ENCODE peak calls at places on chromosomes 2 and 18, in four cellular contexts. Q, C, W and U are unnamed samples. For H3K27me3, the result is how much of the 10 kb centered on the place peaks cover.

GRCh38 chr18:74982946-74983635 is 225.8 kb downstream of the PTGR3 start:
- DNase-seq in Q (no peak), C (no peak), W (no peak), U (no peak)

GRCh38 chr2:28480403-28481049 is 15.3 kb upstream of the PLB1 start:
- DNase-seq in Q (no peak), C (no peak), W (no peak), U (no peak)

GRCh38 chr2:219897456-219897855 is 270.0 kb downstream of the SLC4A3 start:
- DNase-seq in Q (no peak), C (no peak), W (no peak), U (no peak)

GRCh38 chr2:156343096-156343939 is 10.8 kb upstream of the NR4A2 start:
- DNase-seq in Q (no peak), C (no peak), W (no peak), U (no peak)

GRCh38 chr2:19038096-19039015 is 320.1 kb downstream of the OSR1 start:
- DNase-seq in Q (peak), C (no peak), W (peak), U (peak)

GRCh38 chr18:9993846-9994660 is 80.2 kb downstream of the VAPA start:
- DNase-seq in Q (no peak), C (no peak), W (no peak), U (no peak)

GRCh38 chr2:162661618-162662017 is 176.9 kb downstream of the KCNH7 start:
- DNase-seq in Q (no peak), C (no peak), W (no peak), U (no peak)

GRCh38 chr2:63444565-63445288 is 143.6 kb downstream of the WDPCP start:
- DNase-seq in Q (no peak), C (no peak), W (no peak), U (no peak)

GRCh38 chr2:74919827-74920226 is 38.6 kb upstream of the POLE4 start:
- DNase-seq in Q (peak), C (peak), W (peak), U (peak)

GRCh38 chr2:57552885-57553284 is 493.7 kb upstream of the VRK2 start:
- DNase-seq in Q (no peak), C (no peak), W (no peak), U (no peak)

GRCh38 chr2:53422979-53423378 is 344.6 kb upstream of the CHAC2 start:
- DNase-seq in Q (peak), C (peak), W (peak), U (peak)

GRCh38 chr2:19048593-19049264 is 309.7 kb downstream of the OSR1 start:
- DNase-seq in Q (peak), C (peak), W (no peak), U (peak)

GRCh38 chr18:37398248-37398920 is 167.2 kb downstream of the CELF4 start:
- DNase-seq in Q (peak), C (no peak), W (no peak), U (no peak)

GRCh38 chr2:86203614-86204013 is 4.4 kb downstream of the MRPL35 start:
- DNase-seq in Q (no peak), C (no peak), W (no peak), U (no peak)

GRCh38 chr2:152062130-152063091 is 36.4 kb downstream of the CACNB4 start:
- DNase-seq in Q (peak), C (no peak), W (peak), U (peak)

GRCh38 chr18:57008001-57008686 is 138.7 kb upstream of the BOD1L2 start:
- DNase-seq in Q (no peak), C (no peak), W (no peak), U (no peak)

GRCh38 chr18:44736664-44737063 is 56.0 kb downstream of the SETBP1 start:
- DNase-seq in Q (no peak), C (no peak), W (no peak), U (peak)

GRCh38 chr2:197090713-197091367 is 164.3 kb upstream of the PGAP1 start:
- DNase-seq in Q (no peak), C (no peak), W (no peak), U (no peak)

GRCh38 chr2:208320686-208321085 is 54.6 kb downstream of the PIKFYVE start:
- DNase-seq in Q (no peak), C (no peak), W (no peak), U (no peak)

DNA sequence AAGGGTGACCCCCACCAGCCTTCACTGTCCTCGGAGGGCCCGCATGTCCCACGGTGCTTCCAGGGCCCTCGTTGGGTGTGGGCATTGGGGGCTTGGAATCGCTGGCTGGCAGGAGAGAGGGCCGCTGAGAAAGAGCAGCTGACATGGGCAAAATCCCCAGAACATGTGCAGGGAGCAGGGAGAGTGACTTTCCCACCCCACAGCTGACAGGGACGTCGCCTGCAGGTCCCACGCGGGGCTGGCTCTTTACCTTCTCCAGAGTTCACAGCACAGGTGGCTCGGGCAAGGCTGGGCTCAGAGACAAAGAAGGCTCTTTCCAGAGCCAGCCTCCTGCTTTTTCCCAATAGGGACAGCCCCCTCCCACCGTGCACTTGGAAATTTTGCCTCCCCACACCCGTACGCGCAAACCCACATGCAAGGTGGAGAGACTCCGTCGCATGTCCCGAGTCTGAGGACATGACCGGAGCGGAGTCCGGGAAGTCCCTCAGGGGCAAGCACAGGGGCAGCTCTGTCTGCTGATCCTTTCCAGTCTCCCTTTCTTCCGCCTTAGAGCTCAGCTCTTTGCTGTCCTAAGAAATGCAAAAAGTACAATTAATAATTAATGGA is 370.2 kb upstream of the MYT1L start:
- DNase-seq in Q (no peak), C (no peak), W (no peak), U (no peak)
- H3K27me3 ChIP-seq in Q (under half), C (under half), W (under half), U (under half)

GRCh38 chr2:10075101-10075500 is 5.1 kb downstream of the CYS1 start:
- DNase-seq in Q (no peak), C (no peak), W (no peak), U (no peak)

GRCh38 chr2:10073706-10074105 is 6.5 kb downstream of the CYS1 start:
- DNase-seq in Q (no peak), C (no peak), W (no peak), U (no peak)

GRCh38 chr2:10071176-10071575 is 9.0 kb downstream of the CYS1 start:
- DNase-seq in Q (no peak), C (no peak), W (no peak), U (no peak)

GRCh38 chr2:10072656-10073480 is 7.3 kb downstream of the CYS1 start:
- DNase-seq in Q (peak), C (peak), W (peak), U (peak)

GRCh38 chr2:10071595-10071994 is 8.6 kb downstream of the CYS1 start:
- DNase-seq in Q (no peak), C (no peak), W (no peak), U (no peak)
- TF ChIP-seq CTCF in Q (no peak), C (no peak), W (no peak), U (no peak)

GRCh38 chr18:31424383-31424988 is 23.1 kb upstream of the DSG3 start:
- DNase-seq in Q (peak), C (peak), W (peak), U (peak)
- H3K27me3 ChIP-seq in Q (under half), C (under half), W (under half), U (under half)

GRCh38 chr2:160290590-160290989 is 90.5 kb upstream of the ITGB6 start:
- DNase-seq in Q (no peak), C (no peak), W (no peak), U (no peak)

GRCh38 chr2:160294339-160294803 is 94.3 kb upstream of the ITGB6 start:
- DNase-seq in Q (peak), C (peak), W (peak), U (peak)

GRCh38 chr2:160291382-160291781 is 91.3 kb upstream of the ITGB6 start:
- DNase-seq in Q (no peak), C (no peak), W (no peak), U (no peak)

GRCh38 chr2:160293401-160293911 is 93.4 kb upstream of the ITGB6 start:
- DNase-seq in Q (peak), C (no peak), W (peak), U (peak)

DNA sequence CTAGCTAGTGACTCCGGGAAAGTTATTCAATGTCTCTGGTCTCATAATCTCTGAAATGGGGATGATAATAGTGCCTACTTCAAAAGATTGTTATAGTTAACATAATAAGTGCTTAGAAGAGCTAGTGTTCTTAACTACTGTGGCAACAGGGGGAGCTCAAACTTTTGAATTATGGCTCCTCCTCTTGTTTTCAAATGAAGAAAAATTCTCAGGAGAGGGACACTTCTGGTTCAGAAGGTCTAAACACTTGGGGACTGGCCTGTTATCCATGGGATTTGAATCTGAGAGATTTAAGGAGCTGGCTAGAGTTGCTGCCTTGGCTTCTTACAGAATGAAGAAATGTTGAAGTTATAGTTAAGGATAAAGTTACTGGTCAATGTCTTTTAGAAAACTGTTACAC is 92.2 kb upstream of the ITGB6 start:
- DNase-seq in Q (peak), C (no peak), W (no peak), U (no peak)
- TF ChIP-seq CTCF in Q (no peak), C (no peak), W (peak), U (no peak)

DNA sequence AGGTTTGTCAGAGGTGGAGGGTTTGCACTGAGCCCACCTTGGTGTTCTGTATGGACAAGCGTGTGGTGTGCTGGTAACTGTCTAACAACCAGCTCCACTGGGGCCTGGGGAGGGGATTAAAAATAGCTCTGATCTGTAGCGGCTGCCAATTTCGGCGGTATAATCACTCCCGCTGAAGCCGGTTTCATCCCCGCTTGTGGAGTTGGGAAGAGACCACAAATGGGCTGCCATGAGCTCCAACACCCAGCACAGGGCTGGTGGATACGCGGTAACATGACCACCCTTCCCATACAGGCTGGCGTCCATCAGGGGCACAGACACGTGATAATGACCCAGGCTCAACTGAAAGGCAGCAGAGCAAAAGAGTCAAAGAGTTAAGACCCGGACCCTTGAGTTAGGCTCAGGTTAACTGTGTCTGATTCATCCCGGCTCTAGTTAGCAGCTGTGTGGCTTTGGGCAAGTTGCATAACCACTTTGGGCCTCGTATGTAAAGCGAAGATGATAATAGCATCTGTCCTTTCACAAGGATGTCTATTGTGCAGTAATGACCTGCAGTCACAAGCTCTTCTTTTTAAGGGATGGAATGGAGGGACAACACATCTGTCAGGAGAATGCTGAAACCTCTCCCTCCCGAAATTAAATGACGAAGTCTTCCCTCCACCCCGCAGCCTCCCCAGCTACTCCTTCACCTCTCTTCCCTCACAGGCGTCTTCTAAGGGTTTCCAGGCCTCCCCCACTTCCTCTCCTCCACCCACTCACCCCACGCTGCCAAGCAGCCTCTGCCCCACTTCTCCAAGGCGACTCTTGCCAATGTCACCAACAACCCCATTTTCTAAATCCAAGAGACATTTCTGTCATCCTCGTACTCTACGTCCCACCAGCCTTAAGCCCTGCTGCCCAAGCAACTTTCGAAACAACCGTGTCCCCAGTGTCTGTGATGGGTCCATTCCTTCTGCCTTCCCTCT is 135.3 kb upstream of the ID2 start:
- DNase-seq in Q (no peak), C (no peak), W (no peak), U (no peak)
- H3K27me3 ChIP-seq in Q (under half), C (under half), W (under half), U (under half)

DNA sequence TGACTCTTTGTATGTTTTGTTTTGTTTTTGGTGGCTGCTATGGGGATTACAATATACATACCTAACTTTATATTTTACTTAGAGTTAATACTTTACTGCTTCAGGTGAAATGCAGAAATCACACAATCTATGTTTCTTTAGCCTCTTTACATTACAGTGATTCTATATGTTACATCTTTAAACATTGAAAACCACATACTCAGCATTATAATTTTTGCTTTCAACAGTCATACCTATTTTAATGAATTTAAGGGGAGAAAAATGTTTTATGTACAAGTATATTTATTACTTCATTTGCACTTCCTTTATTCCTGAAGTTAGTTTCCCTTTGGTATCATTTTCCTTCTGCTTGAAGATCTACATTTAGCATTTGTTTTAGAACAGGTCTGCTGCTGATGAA is 23.1 kb downstream of the FAM117B start:
- DNase-seq in Q (no peak), C (no peak), W (no peak), U (no peak)
- TF ChIP-seq CTCF in Q (no peak), C (no peak), W (no peak), U (no peak)

GRCh38 chr2:240430595-240430994 is 4.9 kb upstream of the GPC1 start:
- DNase-seq in Q (no peak), C (no peak), W (no peak), U (no peak)

GRCh38 chr2:240431663-240432424 is 3.6 kb upstream of the GPC1 start:
- DNase-seq in Q (no peak), C (peak), W (no peak), U (no peak)

GRCh38 chr2:240429872-240430491 is 5.5 kb upstream of the GPC1 start:
- DNase-seq in Q (no peak), C (no peak), W (no peak), U (no peak)

GRCh38 chr2:240432430-240432819 is 3.0 kb upstream of the GPC1 start:
- DNase-seq in Q (no peak), C (no peak), W (no peak), U (no peak)

DNA sequence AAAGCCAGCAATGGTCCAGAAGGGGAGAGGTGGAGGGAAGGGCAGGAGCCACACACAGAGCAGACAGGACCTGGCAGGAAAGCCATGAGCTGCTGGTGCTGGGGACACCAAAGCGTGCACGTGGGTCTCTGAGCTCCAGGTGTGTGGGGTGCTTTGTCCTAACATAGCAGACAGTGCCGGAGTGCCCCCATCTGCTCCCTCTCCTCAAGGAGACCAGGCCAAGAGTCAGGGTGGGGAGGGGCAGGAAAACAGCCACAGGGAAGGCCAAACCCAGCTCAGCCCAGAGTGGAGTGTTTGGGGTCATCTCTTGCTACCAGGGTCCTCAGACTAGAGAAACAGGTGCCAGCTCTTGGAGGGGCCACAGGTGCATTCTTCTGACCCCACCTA is 4.2 kb upstream of the GPC1 start:
- DNase-seq in Q (no peak), C (no peak), W (no peak), U (no peak)
- H3K27me3 ChIP-seq in Q (under half), C (under half), W (under half), U (under half)

DNA sequence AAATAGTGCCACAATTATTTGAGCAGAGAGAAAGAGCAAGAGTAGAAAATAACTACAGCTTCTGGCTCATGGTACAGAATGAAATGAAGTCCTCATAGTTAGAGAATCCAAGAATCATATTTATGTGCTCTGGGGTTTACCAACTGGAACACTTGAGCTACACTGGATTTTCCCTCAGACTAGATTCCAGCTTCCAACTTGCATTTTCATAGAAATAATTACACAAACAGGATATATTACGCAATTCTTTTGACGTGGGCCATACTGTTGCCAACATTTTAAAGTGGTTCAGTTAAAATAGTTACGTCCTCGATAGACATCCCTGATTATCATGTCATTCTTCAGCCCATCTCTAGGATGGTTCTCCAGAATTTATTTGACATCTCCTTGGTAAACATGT is 129.2 kb downstream of the ETAA1 start:
- DNase-seq in Q (peak), C (no peak), W (peak), U (peak)
- TF ChIP-seq CTCF in Q (no peak), C (no peak), W (no peak), U (no peak)

GRCh38 chr2:130917006-130917688 is 80.4 kb downstream of the ARHGEF4 start:
- DNase-seq in Q (no peak), C (no peak), W (no peak), U (no peak)
- H3K27me3 ChIP-seq in Q (under half), C (under half), W (under half), U (under half)

GRCh38 chr2:199602271-199602895 is 144.6 kb upstream of the SATB2 start:
- DNase-seq in Q (no peak), C (peak), W (no peak), U (peak)
- TF ChIP-seq CTCF in Q (no peak), C (no peak), W (no peak), U (no peak)